ENCODE peak calls at places on chromosomes 5 and 9, in six cellular contexts. C is H9, R is IMR-90, E is mesenchymal stem cell, X is mesendoderm, T is H1. I is an unnamed sample.

GRCh38 chr5:54713923-54714581 is 196.5 kb downstream of the SNX18 start:
- DNase-seq in C (no peak), R (peak; percentile 85), E (peak; percentile 45), X (peak; percentile 72), T (no peak), I (no peak)

GRCh38 chr9:74117731-74118130 is 379.4 kb upstream of the RORB start:
- DNase-seq in C (no peak), R (no peak), E (no peak), X (no peak), T (no peak), I (no peak)

GRCh38 chr9:71515103-71515502 is 253.2 kb downstream of the CEMIP2 start:
- DNase-seq in C (no peak), R (no peak), E (no peak), X (no peak), T (no peak), I (no peak)

GRCh38 chr5:121833631-121834420 is 17.9 kb upstream of the FTMT start:
- DNase-seq in C (no peak), R (no peak), E (no peak), X (no peak), T (no peak), I (no peak)

GRCh38 chr9:87793292-87793691 is 67.4 kb downstream of the CTSL start:
- DNase-seq in C (no peak), R (peak; percentile 87), E (peak; percentile 94), X (peak; percentile 32), T (no peak), I (no peak)

GRCh38 chr9:120996409-120996808 is 53.7 kb downstream of the C5 start:
- DNase-seq in C (no peak), R (no peak), E (no peak), X (no peak), T (no peak), I (no peak)

GRCh38 chr9:22117511-22118388 is 108.6 kb upstream of the CDKN2B start:
- DNase-seq in C (peak; percentile 55), R (peak; percentile 83), E (peak; percentile 66), X (peak; percentile 70), T (peak; percentile 49), I (no peak)

GRCh38 chr9:115073456-115073855 is 44.5 kb downstream of the TNC start:
- DNase-seq in C (no peak), R (no peak), E (no peak), X (no peak), T (no peak), I (no peak)

DNA sequence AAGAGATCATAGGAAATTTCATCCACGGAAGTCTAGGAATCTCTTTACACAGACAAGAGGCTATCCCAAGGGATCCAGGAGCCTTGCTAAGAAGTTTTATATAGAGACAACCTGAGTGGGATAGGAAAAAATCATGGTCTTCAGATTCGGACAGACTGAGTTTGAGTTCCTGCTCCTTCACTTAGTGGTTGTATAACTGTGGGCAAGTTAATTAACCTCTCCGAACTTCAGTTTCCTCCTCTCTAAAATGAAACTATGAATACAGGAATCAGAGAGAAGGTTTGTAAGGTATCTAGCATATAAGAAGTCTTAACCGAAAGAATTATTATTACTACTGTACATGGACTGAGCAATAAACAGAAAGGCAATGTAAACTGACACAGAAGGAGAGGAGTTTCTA is 35.1 kb downstream of the NR2F1-AS1 start:
- DNase-seq in C (no peak), R (no peak), E (no peak), X (no peak), T (no peak), I (no peak)
- H2BK15ac ChIP-seq in C (no peak overlapping the region), R (no peak overlapping the region), E (no peak overlapping the region), X (no peak overlapping the region), T (no peak overlapping the region), I (no peak overlapping the region)

GRCh38 chr9:136307215-136307750 is 3.4 kb upstream of the CCDC187 start:
- DNase-seq in C (no peak), R (no peak), E (peak; percentile 16), X (no peak), T (no peak), I (no peak)

GRCh38 chr9:136306691-136307208 is 2.9 kb upstream of the CCDC187 start:
- DNase-seq in C (no peak), R (no peak), E (peak; percentile 18), X (no peak), T (no peak), I (no peak)

GRCh38 chr9:136309806-136310220 is 5.9 kb upstream of the CCDC187 start:
- DNase-seq in C (no peak), R (no peak), E (no peak), X (no peak), T (no peak), I (no peak)

GRCh38 chr9:136309101-136309801 is 5.4 kb upstream of the CCDC187 start:
- DNase-seq in C (no peak), R (no peak), E (no peak), X (no peak), T (no peak), I (no peak)

GRCh38 chr9:136308262-136309053 is 4.6 kb upstream of the CCDC187 start:
- DNase-seq in C (no peak), R (no peak), E (peak; percentile 12), X (no peak), T (no peak), I (no peak)
- H3K23ac ChIP-seq in C (no peak overlapping the region), R (peak overlapping the region; percentile 37), E (no peak overlapping the region), X (no peak overlapping the region), T (no peak overlapping the region), I (no peak overlapping the region)

GRCh38 chr5:172009536-172010270 is 3.3 kb upstream of the FBXW11 start:
- DNase-seq in C (no peak), R (no peak), E (no peak), X (peak; percentile 35), T (no peak), I (no peak)
- H2BK15ac ChIP-seq in C (no peak overlapping the region), R (no peak overlapping the region), E (no peak overlapping the region), X (no peak overlapping the region), T (peak overlapping the region; percentile 2), I (no peak overlapping the region)

DNA sequence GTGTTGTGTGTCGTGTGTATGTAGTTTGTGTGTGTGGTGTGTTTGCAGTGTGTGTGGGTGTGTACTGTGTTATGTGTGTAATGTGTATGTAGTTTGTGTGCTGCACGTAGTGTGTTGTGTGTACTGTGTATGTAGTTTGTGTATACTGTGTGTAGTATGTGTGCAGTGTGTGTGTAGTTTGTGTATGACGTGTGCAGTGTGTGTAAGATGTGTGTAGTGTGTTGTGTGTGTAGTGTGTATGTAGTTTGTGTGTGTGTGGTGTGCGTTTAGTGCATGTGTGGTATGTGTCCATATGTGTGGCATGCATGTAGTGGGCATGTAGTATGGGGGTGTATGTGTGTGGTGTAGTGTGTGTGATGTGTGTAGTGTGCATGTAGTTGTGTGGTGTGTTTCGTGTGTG is 39.6 kb downstream of the SYK start:
- DNase-seq in C (peak; percentile 3), R (no peak), E (no peak), X (no peak), T (no peak), I (no peak)
- H3K23ac ChIP-seq in C (no peak overlapping the region), R (no peak overlapping the region), E (no peak overlapping the region), X (no peak overlapping the region), T (peak overlapping the region; percentile 98), I (peak overlapping the region; percentile 14)